ENCODE peak calls at places on chromosomes 16 and 17, in seven cellular contexts. U is T-helper 2 cell; J is left ventricle myocardium inferior; N is EL; Q is NCI-H460; I is HFFc6; E is stimulated activated CD4-positive, alpha-beta T cell treated with anti-CD3 and anti-CD28 coated beads, Interleukin-4, amount 100 ng/mL, for 1 hour. M is an unnamed sample.

GRCh38 chr16:852451-853185 is 52.1 kb upstream of the GNG13 start:
- DNase-seq in U (no peak), J (no peak), N (no peak), Q (no peak), I (no peak), E (no peak), M (no peak)

GRCh38 chr16:56286819-56287218 is 95.5 kb downstream of the GNAO1 start:
- DNase-seq in U (no peak), J (no peak), N (peak; percentile 63), Q (no peak), I (no peak), E (no peak), M (no peak)

GRCh38 chr17:35590249-35590824 is 3.2 kb downstream of the AP2B1 start:
- DNase-seq in U (no peak), J (no peak), N (no peak), Q (no peak), I (no peak), E (no peak), M (no peak)

GRCh38 chr17:30225112-30225511 is 10.4 kb downstream of the SLC6A4 start:
- DNase-seq in U (no peak), J (no peak), N (no peak), Q (no peak), I (no peak), E (no peak), M (no peak)

GRCh38 chr16:12225816-12226480 is 249.4 kb downstream of the SNX29 start:
- DNase-seq in U (no peak), J (no peak), N (no peak), Q (no peak), I (no peak), E (no peak), M (peak; percentile 28)

GRCh38 chr17:18362509-18363020 is 785 bp downstream of the SHMT1 start:
- DNase-seq in U (no peak), J (peak; percentile 69), N (peak; percentile 55), Q (no peak), I (no peak), E (no peak), M (peak; percentile 18)

GRCh38 chr17:69320908-69321238 is 6.1 kb downstream of the ABCA5 start:
- DNase-seq in U (no peak), J (no peak), N (no peak), Q (no peak), I (no peak), E (no peak), M (no peak)

GRCh38 chr17:35154486-35154885 is 6.9 kb downstream of the UNC45B start:
- DNase-seq in U (no peak), J (no peak), N (no peak), Q (no peak), I (no peak), E (no peak), M (no peak)

GRCh38 chr17:51430581-51430980 is 170.2 kb downstream of the UTP18 start:
- DNase-seq in U (no peak), J (no peak), N (no peak), Q (no peak), I (no peak), E (no peak), M (no peak)